ENCODE peak calls at places on chromosomes 12 and 14, in nine cellular contexts. One of them, this sample, is unnamed.

GRCh38 chr12:105343836-105344235 is 13.3 kb downstream of the C12orf75 start:
- DNase-seq in GM23338: no peak
- DNase-seq in stimulated activated CD8-positive, alpha-beta memory T cell treated with anti-CD3 and anti-CD28 coated beads, Interleukin-12 subunit alpha, Interleukin-12 subunit beta, amount 100 ng/mL, for 1 hour: no peak
- DNase-seq in HTR-8/SVneo: no peak
- DNase-seq in GM03348: no peak
- DNase-seq in left ventricle myocardium superior: no peak
- DNase-seq in WERI-Rb-1: no peak
- DNase-seq in HCEC 1CT: no peak
- DNase-seq in fibroblast of lung: no peak
- DNase-seq in this sample: no peak

GRCh38 chr14:61584258-61584657 is 111.1 kb upstream of the HIF1A start:
- DNase-seq in HCEC 1CT: peak; percentile 85
- DNase-seq in stimulated activated CD8-positive, alpha-beta memory T cell treated with anti-CD3 and anti-CD28 coated beads, Interleukin-12 subunit alpha, Interleukin-12 subunit beta, amount 100 ng/mL, for 1 hour: no peak
- DNase-seq in GM03348: no peak
- DNase-seq in fibroblast of lung: peak; percentile 93
- DNase-seq in GM23338: no peak
- DNase-seq in WERI-Rb-1: no peak
- DNase-seq in left ventricle myocardium superior: no peak
- DNase-seq in HTR-8/SVneo: no peak
- DNase-seq in this sample: no peak

GRCh38 chr14:93525691-93526451 is 95.1 kb downstream of the UNC79 start:
- DNase-seq in stimulated activated CD8-positive, alpha-beta memory T cell treated with anti-CD3 and anti-CD28 coated beads, Interleukin-12 subunit alpha, Interleukin-12 subunit beta, amount 100 ng/mL, for 1 hour: no peak
- DNase-seq in GM23338: peak; percentile 30
- DNase-seq in WERI-Rb-1: no peak
- DNase-seq in GM03348: peak; percentile 29
- DNase-seq in HTR-8/SVneo: no peak
- DNase-seq in fibroblast of lung: peak; percentile 72
- DNase-seq in HCEC 1CT: no peak
- DNase-seq in left ventricle myocardium superior: no peak
- DNase-seq in this sample: no peak

GRCh38 chr14:100076630-100077029 is 11.4 kb downstream of the EVL start:
- DNase-seq in HCEC 1CT: peak; percentile 72
- DNase-seq in GM03348: peak; percentile 77
- DNase-seq in HTR-8/SVneo: peak; percentile 67
- DNase-seq in WERI-Rb-1: peak; percentile 63
- DNase-seq in stimulated activated CD8-positive, alpha-beta memory T cell treated with anti-CD3 and anti-CD28 coated beads, Interleukin-12 subunit alpha, Interleukin-12 subunit beta, amount 100 ng/mL, for 1 hour: no peak
- DNase-seq in fibroblast of lung: peak; percentile 63
- DNase-seq in left ventricle myocardium superior: peak; percentile 58
- DNase-seq in GM23338: no peak
- DNase-seq in this sample: no peak

GRCh38 chr14:89129570-89129969 is 287.5 kb downstream of the FOXN3 start:
- DNase-seq in GM23338: no peak
- DNase-seq in fibroblast of lung: no peak
- DNase-seq in left ventricle myocardium superior: no peak
- DNase-seq in stimulated activated CD8-positive, alpha-beta memory T cell treated with anti-CD3 and anti-CD28 coated beads, Interleukin-12 subunit alpha, Interleukin-12 subunit beta, amount 100 ng/mL, for 1 hour: no peak
- DNase-seq in HTR-8/SVneo: no peak
- DNase-seq in HCEC 1CT: no peak
- DNase-seq in WERI-Rb-1: no peak
- DNase-seq in GM03348: no peak
- DNase-seq in this sample: no peak

GRCh38 chr12:48677782-48678181 is 4.3 kb downstream of the KANSL2 start:
- DNase-seq in GM03348: no peak
- DNase-seq in GM23338: no peak
- DNase-seq in HTR-8/SVneo: no peak
- DNase-seq in left ventricle myocardium superior: no peak
- DNase-seq in HCEC 1CT: peak; percentile 58
- DNase-seq in fibroblast of lung: no peak
- DNase-seq in stimulated activated CD8-positive, alpha-beta memory T cell treated with anti-CD3 and anti-CD28 coated beads, Interleukin-12 subunit alpha, Interleukin-12 subunit beta, amount 100 ng/mL, for 1 hour: no peak
- DNase-seq in WERI-Rb-1: no peak
- DNase-seq in this sample: no peak

GRCh38 chr14:67335781-67336180 is 23.8 kb downstream of the ATP6V1D start:
- DNase-seq in left ventricle myocardium superior: no peak
- DNase-seq in HTR-8/SVneo: no peak
- DNase-seq in GM23338: peak; percentile 80
- DNase-seq in GM03348: no peak
- DNase-seq in stimulated activated CD8-positive, alpha-beta memory T cell treated with anti-CD3 and anti-CD28 coated beads, Interleukin-12 subunit alpha, Interleukin-12 subunit beta, amount 100 ng/mL, for 1 hour: no peak
- DNase-seq in fibroblast of lung: no peak
- DNase-seq in HCEC 1CT: no peak
- DNase-seq in WERI-Rb-1: peak; percentile 20
- DNase-seq in this sample: peak; percentile 48

GRCh38 chr14:61609143-61609851 is 86.0 kb upstream of the HIF1A start:
- DNase-seq in left ventricle myocardium superior: no peak
- DNase-seq in HTR-8/SVneo: no peak
- DNase-seq in WERI-Rb-1: no peak
- DNase-seq in fibroblast of lung: peak; percentile 82
- DNase-seq in GM23338: peak; percentile 84
- DNase-seq in stimulated activated CD8-positive, alpha-beta memory T cell treated with anti-CD3 and anti-CD28 coated beads, Interleukin-12 subunit alpha, Interleukin-12 subunit beta, amount 100 ng/mL, for 1 hour: no peak
- DNase-seq in HCEC 1CT: peak; percentile 77
- DNase-seq in GM03348: peak; percentile 63
- DNase-seq in this sample: peak; percentile 36

GRCh38 chr14:93086441-93087055 is 29.2 kb downstream of the ITPK1 start:
- DNase-seq in HTR-8/SVneo: peak; percentile 44
- DNase-seq in stimulated activated CD8-positive, alpha-beta memory T cell treated with anti-CD3 and anti-CD28 coated beads, Interleukin-12 subunit alpha, Interleukin-12 subunit beta, amount 100 ng/mL, for 1 hour: no peak
- DNase-seq in WERI-Rb-1: no peak
- DNase-seq in GM23338: no peak
- DNase-seq in fibroblast of lung: no peak
- DNase-seq in HCEC 1CT: no peak
- DNase-seq in left ventricle myocardium superior: peak; percentile 66
- DNase-seq in GM03348: no peak
- DNase-seq in this sample: no peak

GRCh38 chr12:25365340-25365730 is 114.6 kb upstream of the KRAS start:
- DNase-seq in WERI-Rb-1: no peak
- DNase-seq in GM23338: no peak
- DNase-seq in fibroblast of lung: no peak
- DNase-seq in stimulated activated CD8-positive, alpha-beta memory T cell treated with anti-CD3 and anti-CD28 coated beads, Interleukin-12 subunit alpha, Interleukin-12 subunit beta, amount 100 ng/mL, for 1 hour: no peak
- DNase-seq in HTR-8/SVneo: no peak
- DNase-seq in GM03348: no peak
- DNase-seq in HCEC 1CT: no peak
- DNase-seq in left ventricle myocardium superior: no peak
- DNase-seq in this sample: no peak

GRCh38 chr12:64001439-64001838 is 156.9 kb downstream of the SRGAP1 start:
- DNase-seq in left ventricle myocardium superior: no peak
- DNase-seq in stimulated activated CD8-positive, alpha-beta memory T cell treated with anti-CD3 and anti-CD28 coated beads, Interleukin-12 subunit alpha, Interleukin-12 subunit beta, amount 100 ng/mL, for 1 hour: no peak
- DNase-seq in GM03348: no peak
- DNase-seq in WERI-Rb-1: no peak
- DNase-seq in HCEC 1CT: no peak
- DNase-seq in GM23338: no peak
- DNase-seq in fibroblast of lung: no peak
- DNase-seq in HTR-8/SVneo: no peak
- DNase-seq in this sample: no peak

GRCh38 chr12:14613718-14614117 is 46.0 kb upstream of the PLBD1 start:
- DNase-seq in WERI-Rb-1: no peak
- DNase-seq in fibroblast of lung: no peak
- DNase-seq in HTR-8/SVneo: no peak
- DNase-seq in stimulated activated CD8-positive, alpha-beta memory T cell treated with anti-CD3 and anti-CD28 coated beads, Interleukin-12 subunit alpha, Interleukin-12 subunit beta, amount 100 ng/mL, for 1 hour: no peak
- DNase-seq in GM03348: no peak
- DNase-seq in GM23338: no peak
- DNase-seq in left ventricle myocardium superior: no peak
- DNase-seq in HCEC 1CT: no peak
- DNase-seq in this sample: no peak

GRCh38 chr14:34479694-34480093 is 17.7 kb upstream of the SPTSSA start:
- DNase-seq in HTR-8/SVneo: no peak
- DNase-seq in HCEC 1CT: no peak
- DNase-seq in GM23338: no peak
- DNase-seq in stimulated activated CD8-positive, alpha-beta memory T cell treated with anti-CD3 and anti-CD28 coated beads, Interleukin-12 subunit alpha, Interleukin-12 subunit beta, amount 100 ng/mL, for 1 hour: no peak
- DNase-seq in GM03348: no peak
- DNase-seq in left ventricle myocardium superior: no peak
- DNase-seq in WERI-Rb-1: no peak
- DNase-seq in fibroblast of lung: no peak
- DNase-seq in this sample: no peak

GRCh38 chr14:104801284-104802119 is 601 bp downstream of the ZBTB42 start:
- DNase-seq in HTR-8/SVneo: no peak
- DNase-seq in stimulated activated CD8-positive, alpha-beta memory T cell treated with anti-CD3 and anti-CD28 coated beads, Interleukin-12 subunit alpha, Interleukin-12 subunit beta, amount 100 ng/mL, for 1 hour: no peak
- DNase-seq in fibroblast of lung: no peak
- DNase-seq in HCEC 1CT: no peak
- DNase-seq in GM23338: no peak
- DNase-seq in left ventricle myocardium superior: peak; percentile 64
- DNase-seq in WERI-Rb-1: no peak
- DNase-seq in GM03348: no peak
- DNase-seq in this sample: no peak

GRCh38 chr14:102939820-102940561 is 17.5 kb downstream of the AMN start:
- DNase-seq in left ventricle myocardium superior: no peak
- DNase-seq in WERI-Rb-1: no peak
- DNase-seq in fibroblast of lung: no peak
- DNase-seq in stimulated activated CD8-positive, alpha-beta memory T cell treated with anti-CD3 and anti-CD28 coated beads, Interleukin-12 subunit alpha, Interleukin-12 subunit beta, amount 100 ng/mL, for 1 hour: no peak
- DNase-seq in HTR-8/SVneo: no peak
- DNase-seq in GM03348: no peak
- DNase-seq in GM23338: no peak
- DNase-seq in HCEC 1CT: no peak
- DNase-seq in this sample: no peak

GRCh38 chr12:10388611-10389010 is 1.2 kb downstream of the KLRK1 start:
- DNase-seq in HTR-8/SVneo: no peak
- DNase-seq in fibroblast of lung: no peak
- DNase-seq in left ventricle myocardium superior: no peak
- DNase-seq in WERI-Rb-1: no peak
- DNase-seq in stimulated activated CD8-positive, alpha-beta memory T cell treated with anti-CD3 and anti-CD28 coated beads, Interleukin-12 subunit alpha, Interleukin-12 subunit beta, amount 100 ng/mL, for 1 hour: no peak
- DNase-seq in GM03348: no peak
- DNase-seq in HCEC 1CT: no peak
- DNase-seq in GM23338: no peak
- DNase-seq in this sample: no peak

GRCh38 chr12:2691001-2691339 is 103.8 kb upstream of the FKBP4 start:
- DNase-seq in fibroblast of lung: peak; percentile 32
- DNase-seq in HTR-8/SVneo: no peak
- DNase-seq in left ventricle myocardium superior: no peak
- DNase-seq in GM03348: no peak
- DNase-seq in GM23338: peak; percentile 82
- DNase-seq in HCEC 1CT: no peak
- DNase-seq in WERI-Rb-1: peak; percentile 81
- DNase-seq in stimulated activated CD8-positive, alpha-beta memory T cell treated with anti-CD3 and anti-CD28 coated beads, Interleukin-12 subunit alpha, Interleukin-12 subunit beta, amount 100 ng/mL, for 1 hour: peak; percentile 20
- DNase-seq in this sample: peak; percentile 85

GRCh38 chr14:83120187-83120586 is 1586.5 kb upstream of the SEL1L start:
- DNase-seq in left ventricle myocardium superior: no peak
- DNase-seq in HCEC 1CT: no peak
- DNase-seq in GM23338: no peak
- DNase-seq in HTR-8/SVneo: no peak
- DNase-seq in fibroblast of lung: no peak
- DNase-seq in stimulated activated CD8-positive, alpha-beta memory T cell treated with anti-CD3 and anti-CD28 coated beads, Interleukin-12 subunit alpha, Interleukin-12 subunit beta, amount 100 ng/mL, for 1 hour: no peak
- DNase-seq in GM03348: no peak
- DNase-seq in WERI-Rb-1: no peak
- DNase-seq in this sample: no peak

GRCh38 chr14:26775765-26776577 is 178.1 kb upstream of the NOVA1 start:
- DNase-seq in GM23338: no peak
- DNase-seq in fibroblast of lung: peak; percentile 78
- DNase-seq in HTR-8/SVneo: peak; percentile 36
- DNase-seq in HCEC 1CT: peak; percentile 68
- DNase-seq in WERI-Rb-1: no peak
- DNase-seq in stimulated activated CD8-positive, alpha-beta memory T cell treated with anti-CD3 and anti-CD28 coated beads, Interleukin-12 subunit alpha, Interleukin-12 subunit beta, amount 100 ng/mL, for 1 hour: no peak
- DNase-seq in left ventricle myocardium superior: no peak
- DNase-seq in GM03348: peak; percentile 39
- DNase-seq in this sample: no peak

GRCh38 chr14:48936352-48936751 is 649.8 kb downstream of the RPS29 start:
- DNase-seq in HTR-8/SVneo: peak; percentile 4
- DNase-seq in WERI-Rb-1: peak; percentile 10
- DNase-seq in GM23338: no peak
- DNase-seq in stimulated activated CD8-positive, alpha-beta memory T cell treated with anti-CD3 and anti-CD28 coated beads, Interleukin-12 subunit alpha, Interleukin-12 subunit beta, amount 100 ng/mL, for 1 hour: no peak
- DNase-seq in fibroblast of lung: peak; percentile 74
- DNase-seq in HCEC 1CT: no peak
- DNase-seq in left ventricle myocardium superior: no peak
- DNase-seq in GM03348: no peak
- DNase-seq in this sample: peak; percentile 2